ENCODE peak calls at places on chromosomes 2 and 18, in eight cellular contexts. C is adrenal gland, X is NT2/D1, O is B cell, K is fibroblast of lung, T is fibroblast of pulmonary artery, G is NCI-H748 treated with DMSO at 0.1 percent for 48 hours, I is AG08395. L is an unnamed sample.

GRCh38 chr2:32235315-32235714 is 29.4 kb downstream of the NLRC4 start:
- DNase-seq in C (no peak), X (no peak), O (no peak), K (peak), T (peak), G (no peak), I (no peak), L (no peak)

GRCh38 chr18:13051950-13052349 is 60.8 kb downstream of the CEP192 start:
- DNase-seq in C (no peak), X (no peak), O (peak), K (no peak), T (peak), G (no peak), I (no peak), L (no peak)

GRCh38 chr2:120814352-120814751 is 78.7 kb downstream of the GLI2 start:
- DNase-seq in C (no peak), X (no peak), O (no peak), K (no peak), T (no peak), G (no peak), I (no peak), L (peak)

GRCh38 chr2:524442-524841 is 152.8 kb downstream of the TMEM18 start:
- DNase-seq in C (no peak), X (no peak), O (no peak), K (no peak), T (no peak), G (no peak), I (peak), L (peak)

GRCh38 chr2:162556996-162557395 is 213.1 kb downstream of the GCA start:
- DNase-seq in C (no peak), X (no peak), O (no peak), K (no peak), T (no peak), G (no peak), I (no peak), L (no peak)

GRCh38 chr2:29615183-29615582 is 306.2 kb downstream of the ALK start:
- DNase-seq in C (no peak), X (no peak), O (no peak), K (no peak), T (no peak), G (no peak), I (no peak), L (no peak)

GRCh38 chr2:5482929-5483331 is 209.3 kb upstream of the SOX11 start:
- DNase-seq in C (no peak), X (peak), O (no peak), K (peak), T (no peak), G (no peak), I (no peak), L (no peak)

GRCh38 chr2:166375205-166375735 is 474 bp downstream of the SCN9A start:
- DNase-seq in C (no peak), X (no peak), O (no peak), K (peak), T (peak), G (peak), I (peak), L (peak)

GRCh38 chr18:52462853-52463252 is 122.9 kb downstream of the DCC start:
- DNase-seq in C (no peak), X (no peak), O (no peak), K (no peak), T (no peak), G (no peak), I (no peak), L (no peak)

GRCh38 chr2:46381263-46381849 is 84.1 kb downstream of the EPAS1 start:
- DNase-seq in C (no peak), X (no peak), O (peak), K (peak), T (no peak), G (no peak), I (no peak), L (peak)

GRCh38 chr18:10318686-10318960 is 135.8 kb upstream of the APCDD1 start:
- DNase-seq in C (no peak), X (peak), O (no peak), K (peak), T (no peak), G (no peak), I (peak), L (no peak)

GRCh38 chr2:85255813-85256581 is 71.8 kb downstream of the TGOLN2 start:
- DNase-seq in C (no peak), X (peak), O (no peak), K (peak), T (peak), G (no peak), I (peak), L (no peak)